ENCODE peak calls at places on chromosomes 5 and 9, in four cellular contexts. T is fibroblast of lung, R is IMR-90, W is neural progenitor cell. N is an unnamed sample.

GRCh38 chr9:84254972-84255371 is 85.6 kb downstream of the SLC28A3 start:
- DNase-seq in T (no peak), W (no peak), R (no peak), N (no peak)

GRCh38 chr5:37664551-37664950 is 175.3 kb downstream of the GDNF start:
- DNase-seq in W (no peak), R (no peak), T (no peak), N (no peak)

GRCh38 chr9:117494401-117495130 is 79.7 kb upstream of the ASTN2 start:
- DNase-seq in R (no peak), T (no peak), W (no peak), N (no peak)

GRCh38 chr5:149264432-149265069 is 7.1 kb upstream of the AFAP1L1 start:
- DNase-seq in R (no peak), T (no peak), W (peak), N (no peak)

GRCh38 chr9:98010450-98010849 is 27.3 kb downstream of the ANP32B start:
- DNase-seq in R (peak), W (peak), T (peak), N (no peak)

GRCh38 chr5:92309336-92309991 is 926.3 kb upstream of the ARRDC3 start:
- DNase-seq in W (peak), R (peak), T (peak), N (no peak)

GRCh38 chr9:16136961-16137360 is 584.1 kb downstream of the CCDC171 start:
- DNase-seq in R (peak), W (no peak), T (peak), N (no peak)

GRCh38 chr5:111509119-111509518 is 3.2 kb downstream of the STARD4 start:
- DNase-seq in T (no peak), W (no peak), R (no peak), N (no peak)

GRCh38 chr9:33227741-33228140 is 12.2 kb upstream of the SPINK4 start:
- DNase-seq in T (no peak), W (no peak), R (no peak), N (no peak)

GRCh38 chr9:97518909-97519307 is 17.4 kb downstream of the TMOD1 start:
- DNase-seq in W (no peak), R (peak), T (peak), N (peak)

GRCh38 chr5:19496056-19496455 is 491.9 kb downstream of the CDH18 start:
- DNase-seq in R (no peak), T (peak), W (no peak), N (no peak)

GRCh38 chr9:132216861-132217655 is 55.2 kb downstream of the NTNG2 start:
- DNase-seq in W (no peak), T (no peak), R (no peak), N (no peak)

GRCh38 chr9:125343518-125344284 is 82.1 kb downstream of the GAPVD1 start:
- DNase-seq in T (peak), W (peak), R (peak), N (peak)

GRCh38 chr5:133863857-133864585 is 104.4 kb downstream of the C5orf15 start:
- DNase-seq in W (no peak), R (no peak), T (no peak), N (no peak)

GRCh38 chr5:176845392-176845713 is 35.0 kb downstream of the UNC5A start:
- DNase-seq in T (no peak), W (no peak), R (no peak), N (no peak)

GRCh38 chr5:16889203-16889971 is 46.7 kb downstream of the MYO10 start:
- DNase-seq in R (peak), W (peak), T (peak), N (peak)

GRCh38 chr9:89815903-89816573 is 211.2 kb downstream of the GADD45G start:
- DNase-seq in W (no peak), T (no peak), R (no peak), N (no peak)

GRCh38 chr5:154394328-154394727 is 51.5 kb upstream of the SAP30L start:
- DNase-seq in T (no peak), W (no peak), R (no peak), N (no peak)

GRCh38 chr9:83013261-83013610 is 49.7 kb downstream of the RASEF start:
- DNase-seq in R (peak), T (peak), W (no peak), N (no peak)

GRCh38 chr9:137745541-137745991 is 126.8 kb downstream of the EHMT1 start:
- DNase-seq in T (peak), W (no peak), R (peak), N (no peak)

GRCh38 chr5:71483355-71483754 is 27.9 kb downstream of the BDP1 start:
- DNase-seq in W (no peak), T (peak), R (peak), N (peak)

GRCh38 chr5:83570916-83571315 is 99.4 kb downstream of the VCAN start:
- DNase-seq in R (peak), W (no peak), T (peak), N (no peak)

DNA sequence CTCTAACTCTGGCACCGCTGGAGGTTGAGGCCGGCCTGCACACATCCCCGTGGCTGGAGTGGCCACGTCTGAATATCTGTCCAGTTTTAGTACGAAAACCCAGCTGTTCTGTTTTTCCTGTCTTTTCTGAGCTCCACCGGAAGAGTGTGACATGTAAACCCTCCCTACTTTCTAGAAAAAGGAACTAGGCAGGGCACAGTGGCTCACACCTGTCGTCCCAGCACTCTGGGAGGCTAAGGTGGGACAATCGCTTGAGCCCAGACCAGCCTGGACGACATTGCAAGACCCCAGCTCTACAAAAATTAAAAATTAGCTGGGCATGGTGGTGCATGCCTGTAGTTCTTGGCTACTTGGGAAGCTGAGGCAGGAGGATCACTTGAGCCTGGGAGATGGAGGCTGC is 8.2 kb upstream of the PHYKPL start:
- DNase-seq in W (no peak), T (no peak), R (no peak), N (no peak)
- H3K27ac ChIP-seq in W (no peak), T (no peak), R (no peak), N (no peak)

GRCh38 chr9:129319938-129320481 is 141.9 kb upstream of the IER5L start:
- DNase-seq in R (no peak), T (no peak), W (peak), N (no peak)

GRCh38 chr9:129322022-129322621 is 144.1 kb upstream of the IER5L start:
- DNase-seq in R (no peak), T (no peak), W (no peak), N (no peak)

GRCh38 chr9:129319076-129319937 is 141.2 kb upstream of the IER5L start:
- DNase-seq in T (no peak), R (no peak), W (no peak), N (no peak)

GRCh38 chr9:129321511-129322021 is 143.5 kb upstream of the IER5L start:
- DNase-seq in T (no peak), R (no peak), W (no peak), N (no peak)

DNA sequence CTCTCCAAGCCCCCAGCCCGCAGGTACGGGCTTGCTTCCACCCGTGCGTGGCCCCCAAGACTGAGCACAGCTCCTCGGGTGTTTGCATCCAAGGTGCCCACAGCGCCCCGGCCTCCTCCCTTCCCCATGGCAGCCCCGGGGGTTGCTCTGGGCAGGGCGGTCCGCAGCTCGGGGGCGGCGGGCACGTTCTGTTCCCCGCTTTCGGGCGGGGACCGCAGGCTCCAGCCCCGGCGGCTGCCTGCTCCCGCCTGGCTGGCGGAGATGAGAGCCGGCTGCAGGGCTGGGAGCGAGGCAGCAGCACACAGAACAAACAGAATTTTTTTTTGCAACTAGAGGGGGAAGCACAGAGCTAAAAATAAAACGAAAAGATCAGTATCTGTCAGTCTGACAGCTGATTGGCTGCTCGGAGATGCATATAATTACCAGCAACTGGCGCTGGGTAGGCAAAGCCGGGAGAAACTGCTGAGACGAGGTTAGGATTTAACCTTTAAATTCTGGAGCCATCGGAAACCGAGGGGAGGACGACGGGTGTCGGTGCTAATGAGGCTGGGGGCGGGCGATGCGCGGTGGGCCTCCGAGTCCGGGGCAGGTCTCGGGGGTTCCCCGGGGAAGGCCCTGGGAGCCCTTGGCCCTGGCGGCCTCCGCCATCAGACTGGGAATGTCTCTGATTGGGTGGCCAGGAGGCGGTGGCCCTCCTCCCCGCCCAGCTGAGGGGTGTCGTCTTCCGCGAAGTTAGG is 142.7 kb upstream of the IER5L start:
- DNase-seq in T (peak), R (peak), W (peak), N (peak)
- TF ChIP-seq CTCF in T (peak), R (peak), W (no peak), N (peak)

DNA sequence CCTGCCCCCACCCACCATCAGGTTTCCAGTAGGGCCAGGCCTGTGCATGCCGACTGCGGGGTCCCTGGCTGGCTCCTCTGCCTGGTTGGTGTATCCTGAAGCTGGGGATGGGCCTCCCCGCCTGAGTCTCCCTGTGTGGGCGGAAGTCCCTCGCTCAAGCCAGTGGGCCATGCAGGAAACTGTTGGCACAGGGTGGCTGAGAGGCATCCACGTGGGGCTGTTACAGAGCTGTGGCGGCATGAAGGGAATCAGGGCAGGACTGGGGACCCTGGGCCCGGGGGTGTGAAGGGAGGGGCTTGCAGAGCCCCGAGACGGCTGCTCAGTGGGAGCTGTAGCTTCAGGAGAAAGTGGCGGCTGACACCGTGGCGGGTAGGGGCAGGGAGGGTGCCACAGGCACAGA is 88.8 kb downstream of the RXRA start:
- DNase-seq in W (no peak), T (no peak), R (no peak), N (no peak)
- H3K27ac ChIP-seq in W (no peak), T (no peak), R (no peak), N (no peak)

GRCh38 chr5:43068037-43068436 is 27.9 kb upstream of the ANXA2R start:
- DNase-seq in T (no peak), R (no peak), W (no peak), N (no peak)

GRCh38 chr5:43063731-43064171 is 23.6 kb upstream of the ANXA2R start:
- DNase-seq in W (no peak), R (no peak), T (no peak), N (no peak)

GRCh38 chr5:43065384-43066230 is 25.5 kb upstream of the ANXA2R start:
- DNase-seq in R (peak), T (peak), W (peak), N (no peak)

GRCh38 chr5:43066231-43066798 is 26.2 kb upstream of the ANXA2R start:
- DNase-seq in W (peak), T (peak), R (peak), N (no peak)

DNA sequence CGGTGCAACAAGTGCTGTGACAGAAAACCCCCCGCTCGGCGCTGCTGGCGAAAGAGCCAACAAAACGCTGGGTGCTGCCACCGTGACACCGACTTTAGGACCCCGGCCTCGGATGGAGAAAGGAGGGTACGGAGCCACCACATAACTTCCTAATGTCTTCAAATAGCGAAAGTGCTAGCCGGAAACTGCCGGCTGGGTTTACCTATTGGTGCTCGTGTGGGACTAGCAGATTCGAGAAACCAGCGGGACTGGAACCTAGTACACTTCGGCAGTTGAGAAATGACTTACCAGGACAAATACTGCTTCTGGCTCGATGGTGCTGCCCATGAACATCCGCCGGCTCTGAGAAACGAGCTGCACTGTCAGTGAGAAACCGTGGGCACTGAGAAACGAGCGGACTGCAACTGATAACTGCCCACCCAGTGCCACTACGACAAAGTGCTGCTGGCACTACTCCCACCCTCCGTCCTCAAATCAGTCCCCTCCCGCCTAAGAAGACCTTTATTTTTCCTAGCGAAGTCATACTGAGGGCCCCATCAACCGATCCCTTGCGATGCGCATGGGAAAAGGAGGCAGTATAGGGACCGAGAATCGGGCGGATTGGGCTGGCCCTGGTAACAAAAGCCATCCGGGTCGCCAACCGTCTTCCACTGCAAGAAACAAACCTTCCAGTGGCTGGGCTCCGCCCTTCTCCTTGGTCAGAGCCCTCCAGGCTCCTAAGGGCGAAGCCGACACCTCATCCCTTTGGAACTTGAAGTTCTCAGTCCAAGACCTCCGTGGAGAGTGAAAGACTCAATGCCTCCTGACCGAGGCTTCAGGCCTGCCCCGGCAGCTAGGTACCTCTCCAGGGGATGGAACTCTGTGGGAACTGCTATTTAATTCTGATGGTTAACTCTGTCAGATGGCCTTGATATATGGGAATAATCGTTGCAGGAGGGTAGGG is 27.0 kb upstream of the ANXA2R start:
- DNase-seq in W (peak), R (peak), T (peak), N (peak)
- TF ChIP-seq CTCF in W (no peak), R (no peak), T (no peak), N (no peak)

N was measured in AG04450.